ENCODE peak calls at places on chromosomes 2 and 18, in eight cellular contexts. N, V, T, G, I, L, U and K are unnamed samples.
A peak's percentile ranks its signal among the peaks of the same experiment; 100 is the strongest.

GRCh38 chr2:128727404-128727803 is 408.7 kb upstream of the HS6ST1 start:
- DNase-seq in N (no peak), V (no peak), T (no peak), G (no peak), I (no peak), L (no peak), U (no peak), K (no peak)

GRCh38 chr2:191299009-191299408 is 53.8 kb downstream of the MYO1B start:
- DNase-seq in N (no peak), V (no peak), T (no peak), G (no peak), I (no peak), L (peak; percentile 29), U (no peak), K (no peak)

GRCh38 chr18:8450898-8451665 is 158.2 kb upstream of the RAB12 start:
- DNase-seq in N (no peak), V (no peak), T (no peak), G (no peak), I (no peak), L (no peak), U (no peak), K (no peak)

GRCh38 chr2:138277062-138277461 is 224.5 kb upstream of the SPOPL start:
- DNase-seq in N (no peak), V (no peak), T (no peak), G (no peak), I (no peak), L (no peak), U (no peak), K (no peak)

GRCh38 chr2:17620280-17620679 is 79.8 kb downstream of the VSNL1 start:
- DNase-seq in N (no peak), V (no peak), T (no peak), G (no peak), I (no peak), L (peak; percentile 14), U (no peak), K (no peak)

GRCh38 chr2:161990741-161991140 is 83.3 kb downstream of the DPP4 start:
- DNase-seq in N (no peak), V (peak; percentile 3), T (no peak), G (no peak), I (no peak), L (peak; percentile 96), U (no peak), K (no peak)

GRCh38 chr2:240619506-240620148 is 5.7 kb upstream of the GPR35 start:
- DNase-seq in N (no peak), V (no peak), T (no peak), G (no peak), I (no peak), L (no peak), U (peak; percentile 7), K (no peak)

GRCh38 chr18:11570770-11571169 is 38.6 kb upstream of the SLC35G4 start:
- DNase-seq in N (no peak), V (no peak), T (no peak), G (no peak), I (peak; percentile 22), L (peak; percentile 25), U (no peak), K (no peak)

GRCh38 chr18:70390366-70391090 is 101.7 kb downstream of the SOCS6 start:
- DNase-seq in N (no peak), V (no peak), T (no peak), G (no peak), I (no peak), L (peak; percentile 45), U (no peak), K (no peak)

GRCh38 chr2:111678161-111678560 is 205.8 kb downstream of the ANAPC1 start:
- DNase-seq in N (no peak), V (no peak), T (no peak), G (no peak), I (no peak), L (no peak), U (no peak), K (no peak)

GRCh38 chr2:8438476-8438875 is 243.4 kb upstream of the ID2 start:
- DNase-seq in N (no peak), V (no peak), T (no peak), G (peak; percentile 4), I (no peak), L (no peak), U (no peak), K (no peak)